ENCODE peak calls at places on chromosomes 12 and 14, in five cellular contexts. I, D, G, N and U are unnamed samples.

GRCh38 chr12:64385019-64385418 is 5.5 kb downstream of the C12orf56 start:
- DNase-seq in I (no peak), D (no peak), G (no peak), N (no peak), U (no peak)

GRCh38 chr12:2813573-2814185 is 1.2 kb downstream of the ITFG2 start:
- DNase-seq in I (peak; percentile 71), D (no peak), G (no peak), N (no peak), U (no peak)

GRCh38 chr12:105748806-105749600 is 389.8 kb downstream of the NUAK1 start:
- DNase-seq in I (peak; percentile 97), D (no peak), G (no peak), N (peak; percentile 81), U (no peak)

GRCh38 chr12:27517532-27517931 is 6.5 kb upstream of the PPFIBP1 start:
- DNase-seq in I (peak; percentile 55), D (no peak), G (no peak), N (no peak), U (no peak)

GRCh38 chr14:61648377-61648776 is 46.9 kb upstream of the HIF1A start:
- DNase-seq in I (no peak), D (no peak), G (no peak), N (no peak), U (no peak)

GRCh38 chr14:36553650-36554260 is 28.7 kb downstream of the NKX2-8 start:
- DNase-seq in I (peak; percentile 42), D (no peak), G (no peak), N (no peak), U (no peak)

GRCh38 chr14:77498120-77498979 is at the start of gene ISM2:
- DNase-seq in I (peak; percentile 37), D (peak; percentile 81), G (no peak), N (peak; percentile 33), U (no peak)

GRCh38 chr12:14850929-14851663 is 7.8 kb upstream of the ART4 start:
- DNase-seq in I (no peak), D (no peak), G (no peak), N (no peak), U (no peak)

GRCh38 chr12:17333287-17333686 is 727.3 kb upstream of the LMO3 start:
- DNase-seq in I (no peak), D (no peak), G (no peak), N (no peak), U (no peak)

GRCh38 chr12:100460702-100461101 is 13.0 kb upstream of the NR1H4 start:
- DNase-seq in I (peak; percentile 1), D (no peak), G (no peak), N (no peak), U (no peak)

GRCh38 chr12:23803547-23803946 is 145.9 kb downstream of the SOX5 start:
- DNase-seq in I (peak; percentile 5), D (no peak), G (no peak), N (no peak), U (no peak)

GRCh38 chr14:95535226-95536021 is 574 bp downstream of the GLRX5 start:
- DNase-seq in I (no peak), D (peak; percentile 88), G (peak; percentile 73), N (no peak), U (no peak)

GRCh38 chr12:27975222-27976136 is 2.9 kb upstream of the PTHLH start:
- DNase-seq in I (peak; percentile 73), D (peak; percentile 77), G (no peak), N (no peak), U (no peak)

GRCh38 chr14:59771577-59771976 is 99.0 kb downstream of the RTN1 start:
- DNase-seq in I (peak; percentile 87), D (no peak), G (no peak), N (no peak), U (no peak)

GRCh38 chr14:39673141-39674133 is 241.2 kb upstream of the FBXO33 start:
- DNase-seq in I (peak; percentile 69), D (no peak), G (no peak), N (no peak), U (no peak)

GRCh38 chr14:90756755-90757345 is 59.4 kb downstream of the TTC7B start:
- DNase-seq in I (no peak), D (no peak), G (no peak), N (no peak), U (no peak)

GRCh38 chr14:76763362-76764041 is 2.2 kb downstream of the VASH1 start:
- DNase-seq in I (peak; percentile 54), D (no peak), G (no peak), N (no peak), U (no peak)

GRCh38 chr12:7190268-7191055 is 976 bp downstream of the PEX5 start:
- DNase-seq in I (peak; percentile 20), D (peak; percentile 80), G (peak; percentile 74), N (peak; percentile 39), U (no peak)

DNA sequence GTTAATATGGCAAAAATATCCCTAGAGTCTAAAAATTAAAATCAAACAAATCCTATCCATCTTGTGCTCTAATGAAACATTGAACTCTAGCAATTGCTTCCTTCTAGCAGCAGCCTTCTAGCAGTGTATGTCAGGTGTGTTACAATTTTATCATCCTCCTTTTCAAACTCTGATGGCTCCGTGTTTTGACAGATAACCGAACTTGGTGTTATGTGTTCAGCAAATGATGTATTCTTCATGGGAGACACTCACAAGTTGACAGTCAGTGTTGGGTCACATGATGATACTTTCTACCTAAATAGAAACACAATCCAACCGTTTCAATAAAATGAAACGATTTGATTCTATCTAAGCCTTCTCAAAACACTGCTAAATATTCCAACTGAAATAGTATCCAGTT is 525.3 kb upstream of the NOVA1 start:
- DNase-seq in I (no peak), D (no peak), G (no peak), N (no peak), U (no peak)
- H3K9me3 ChIP-seq in I (no peaks in the 10 kb centered on the region), D (peaks cover 23% of the 10 kb centered on the region), G (no peaks in the 10 kb centered on the region), N (no peaks in the 10 kb centered on the region), U (no peaks in the 10 kb centered on the region)

GRCh38 chr14:83467811-83468210 is 1934.2 kb upstream of the SEL1L start:
- DNase-seq in I (peak; percentile 8), D (no peak), G (no peak), N (no peak), U (no peak)

GRCh38 chr14:83463500-83464098 is 1929.9 kb upstream of the SEL1L start:
- DNase-seq in I (peak; percentile 3), D (no peak), G (no peak), N (no peak), U (no peak)

GRCh38 chr14:83462759-83463158 is 1929.1 kb upstream of the SEL1L start:
- DNase-seq in I (no peak), D (no peak), G (no peak), N (no peak), U (no peak)
- H3K9me3 ChIP-seq in I (no peaks in the 10 kb centered on the region), D (peaks cover 20% of the 10 kb centered on the region), G (no peaks in the 10 kb centered on the region), N (no peaks in the 10 kb centered on the region), U (no peaks in the 10 kb centered on the region)

DNA sequence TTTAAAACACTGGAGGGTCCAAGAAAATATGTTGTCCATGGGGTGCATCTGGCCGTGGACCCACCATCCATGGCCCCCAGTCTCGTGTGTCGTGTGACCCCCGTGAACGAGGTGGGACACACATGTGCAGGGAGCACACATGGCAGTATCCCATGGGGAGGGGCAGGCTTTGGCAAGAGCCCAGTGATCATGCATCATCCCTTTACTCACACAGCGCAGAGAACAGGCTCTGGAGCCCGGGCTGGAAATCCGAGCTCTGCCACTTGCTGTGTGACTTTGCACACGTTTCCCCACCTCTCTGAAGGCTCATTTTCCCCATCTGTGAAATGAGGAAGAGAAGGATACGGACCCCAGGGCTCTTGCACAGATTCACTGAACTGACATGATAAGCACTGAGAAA is 119.9 kb downstream of the PHETA1 start:
- DNase-seq in I (peak; percentile 6), D (no peak), G (no peak), N (no peak), U (no peak)
- H3K9me3 ChIP-seq in I (no peaks in the 10 kb centered on the region), D (peaks cover 9% of the 10 kb centered on the region), G (no peaks in the 10 kb centered on the region), N (no peaks in the 10 kb centered on the region), U (no peaks in the 10 kb centered on the region)

DNA sequence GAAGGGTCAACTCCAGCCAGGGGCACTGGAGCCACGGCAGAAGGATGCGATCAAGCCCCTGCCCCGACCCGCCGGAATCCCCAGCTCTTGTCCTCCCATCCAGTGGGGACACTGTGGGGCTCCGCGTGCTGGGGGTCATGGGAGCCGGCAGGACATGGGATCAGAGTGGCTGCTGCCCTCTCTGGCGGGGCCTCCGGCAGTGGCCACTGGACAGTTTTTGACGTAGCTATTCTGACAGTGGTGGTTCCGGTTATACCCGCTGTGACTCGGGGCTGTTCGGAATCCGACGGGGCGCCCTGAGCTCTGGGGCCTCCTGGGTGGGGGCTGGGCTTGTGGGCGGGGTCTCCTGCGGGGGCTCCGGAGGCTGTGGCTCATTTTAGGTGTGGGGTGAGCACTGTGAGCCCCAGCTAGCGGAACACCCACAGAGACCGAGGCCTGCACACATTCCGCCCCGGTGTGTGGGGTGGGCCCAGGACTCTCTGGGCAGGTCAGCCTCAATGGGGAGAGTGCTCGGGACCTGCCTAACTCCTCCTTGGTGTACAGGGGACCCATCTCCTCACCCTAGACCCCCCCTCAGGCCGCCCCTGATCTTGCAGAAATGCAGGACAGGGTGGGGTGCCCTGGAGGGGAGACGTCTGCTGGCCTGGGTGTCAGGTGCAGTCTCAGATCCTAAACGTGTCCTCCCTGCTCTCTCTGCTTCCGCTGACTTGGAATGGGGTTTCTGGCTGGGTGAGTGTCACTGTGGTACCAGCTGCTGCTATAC is 374.2 kb downstream of the TMEM121 start:
- DNase-seq in I (no peak), D (peak; percentile 69), G (no peak), N (no peak), U (no peak)
- H3K9me3 ChIP-seq in I (no peaks in the 10 kb centered on the region), D (no peaks in the 10 kb centered on the region), G (no peaks in the 10 kb centered on the region), N (no peaks in the 10 kb centered on the region), U (no peaks in the 10 kb centered on the region)

GRCh38 chr12:37720846-37721245 is 595.7 kb upstream of the ALG10B start:
- DNase-seq in I (no peak), D (no peak), G (no peak), N (no peak), U (no peak)
- H3K9me3 ChIP-seq in I (no peaks in the 10 kb centered on the region), D (peaks cover 73% of the 10 kb centered on the region), G (peaks cover 9% of the 10 kb centered on the region), N (no peaks in the 10 kb centered on the region), U (peaks cover 3% of the 10 kb centered on the region)

GRCh38 chr12:34338751-34339150 is 316.5 kb downstream of the ALG10 start:
- DNase-seq in I (no peak), D (no peak), G (no peak), N (no peak), U (no peak)
- H3K9me3 ChIP-seq in I (no peaks in the 10 kb centered on the region), D (peaks cover 100% of the 10 kb centered on the region), G (peaks cover 30% of the 10 kb centered on the region), N (no peaks in the 10 kb centered on the region), U (peaks cover 99% of the 10 kb centered on the region)

DNA sequence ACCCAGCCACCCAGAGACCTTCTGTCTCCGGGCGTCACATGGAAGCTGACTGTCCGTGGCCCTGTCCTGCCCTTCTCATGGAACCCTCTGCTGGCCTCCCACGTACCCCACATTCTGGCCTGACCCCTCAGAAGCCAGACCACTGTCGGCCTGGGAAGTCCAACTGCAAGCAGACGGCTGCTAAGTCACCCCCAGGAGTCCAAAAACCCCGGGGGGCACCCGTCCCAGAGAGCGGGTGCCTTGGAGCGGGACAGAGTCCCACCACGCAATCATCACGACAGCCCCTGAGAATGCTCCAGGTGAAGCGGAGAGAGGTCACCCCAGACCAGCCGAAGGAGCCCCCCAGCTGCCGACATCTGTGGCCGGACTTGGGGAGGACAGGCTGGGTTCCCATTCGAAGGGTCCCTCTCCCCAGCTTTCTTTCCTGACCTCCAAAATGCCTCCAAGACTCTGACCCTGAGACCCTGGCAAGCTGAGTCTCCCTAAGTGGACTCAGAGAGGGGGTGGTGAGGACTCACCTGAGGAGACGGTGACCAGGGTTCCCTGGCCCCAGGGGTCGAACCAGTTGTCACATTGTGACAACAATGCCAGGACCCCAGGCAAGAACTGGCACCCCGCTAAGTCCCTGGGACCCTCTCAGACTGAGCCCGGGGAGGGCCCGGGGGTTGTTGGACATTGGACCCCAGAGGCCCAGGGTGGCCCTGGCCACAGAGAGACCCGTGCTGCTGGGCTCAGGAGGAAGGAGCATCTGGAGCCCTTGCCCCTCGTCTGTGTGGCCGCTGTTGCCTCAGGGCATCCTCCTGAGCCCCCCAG is 337.1 kb downstream of the TMEM121 start:
- DNase-seq in I (no peak), D (peak; percentile 53), G (no peak), N (peak; percentile 5), U (no peak)
- H3K9me3 ChIP-seq in I (no peaks in the 10 kb centered on the region), D (no peaks in the 10 kb centered on the region), G (peaks cover 7% of the 10 kb centered on the region), N (no peaks in the 10 kb centered on the region), U (peaks cover under 1% of the 10 kb centered on the region)

GRCh38 chr14:26204362-26204953 is 393.4 kb downstream of the NOVA1 start:
- DNase-seq in I (no peak), D (no peak), G (no peak), N (no peak), U (no peak)
- H3K9me3 ChIP-seq in I (no peaks in the 10 kb centered on the region), D (no peaks in the 10 kb centered on the region), G (no peaks in the 10 kb centered on the region), N (no peaks in the 10 kb centered on the region), U (no peaks in the 10 kb centered on the region)